ENCODE peak calls at places on chromosomes 11 and 22, in four cellular contexts. One of them, this sample, is unnamed.

GRCh38 chr22:32745251-32745995 is 56.1 kb upstream of the TIMP3 start:
- DNase-seq in GM12878: no peak
- DNase-seq in K562: no peak
- DNase-seq in H1: no peak
- DNase-seq in this sample: peak

GRCh38 chr11:37364246-37364839 is 766.3 kb upstream of the RAG2 start:
- DNase-seq in K562: no peak
- DNase-seq in GM12878: no peak
- DNase-seq in H1: no peak
- DNase-seq in this sample: no peak

GRCh38 chr11:134598368-134598767 is 186.3 kb upstream of the B3GAT1 start:
- DNase-seq in GM12878: no peak
- DNase-seq in K562: no peak
- DNase-seq in H1: peak
- DNase-seq in this sample: no peak

GRCh38 chr11:123654566-123655081 is at the start of gene SCN3B:
- DNase-seq in GM12878: no peak
- DNase-seq in H1: peak
- DNase-seq in K562: peak
- DNase-seq in this sample: no peak

GRCh38 chr11:77081381-77081851 is 14.6 kb downstream of the CAPN5 start:
- DNase-seq in H1: no peak
- DNase-seq in K562: no peak
- DNase-seq in GM12878: no peak
- DNase-seq in this sample: no peak

GRCh38 chr11:106326087-106326486 is 248.6 kb downstream of the AASDHPPT start:
- DNase-seq in K562: no peak
- DNase-seq in H1: no peak
- DNase-seq in GM12878: no peak
- DNase-seq in this sample: no peak

GRCh38 chr11:61827573-61828378 is at the start of gene FADS2:
- DNase-seq in H1: peak
- DNase-seq in K562: no peak
- DNase-seq in GM12878: peak
- DNase-seq in this sample: no peak

GRCh38 chr11:41201156-41201555 is 258.3 kb downstream of the LRRC4C start:
- DNase-seq in H1: peak
- DNase-seq in K562: peak
- DNase-seq in GM12878: no peak
- DNase-seq in this sample: no peak

GRCh38 chr11:107561688-107562087 is 3.8 kb downstream of the ALKBH8 start:
- DNase-seq in K562: peak
- DNase-seq in H1: no peak
- DNase-seq in GM12878: no peak
- DNase-seq in this sample: no peak

GRCh38 chr11:64120951-64121569 is 44.9 kb downstream of the MACROD1 start:
- DNase-seq in GM12878: no peak
- DNase-seq in K562: no peak
- DNase-seq in H1: no peak
- DNase-seq in this sample: no peak

GRCh38 chr11:104036603-104037394 is at the start of gene DDI1:
- DNase-seq in H1: no peak
- DNase-seq in GM12878: no peak
- DNase-seq in K562: no peak
- DNase-seq in this sample: no peak

GRCh38 chr11:116927163-116927772 is 89.8 kb upstream of the APOA1 start:
- DNase-seq in GM12878: no peak
- DNase-seq in K562: peak
- DNase-seq in H1: no peak
- DNase-seq in this sample: no peak

GRCh38 chr11:79229047-79229446 is 211.8 kb downstream of the TENM4 start:
- DNase-seq in GM12878: no peak
- DNase-seq in K562: no peak
- DNase-seq in H1: no peak
- DNase-seq in this sample: no peak

GRCh38 chr11:68657021-68657780 is 27.1 kb upstream of the GAL start:
- DNase-seq in H1: no peak
- DNase-seq in GM12878: no peak
- DNase-seq in K562: no peak
- DNase-seq in this sample: no peak

GRCh38 chr11:11366793-11367192 is 13.7 kb upstream of the CSNK2A3 start:
- DNase-seq in H1: no peak
- DNase-seq in GM12878: no peak
- DNase-seq in K562: no peak
- DNase-seq in this sample: no peak

GRCh38 chr11:19936461-19936860 is 223.8 kb downstream of the DBX1 start:
- DNase-seq in GM12878: no peak
- DNase-seq in K562: no peak
- DNase-seq in H1: no peak
- DNase-seq in this sample: no peak

DNA sequence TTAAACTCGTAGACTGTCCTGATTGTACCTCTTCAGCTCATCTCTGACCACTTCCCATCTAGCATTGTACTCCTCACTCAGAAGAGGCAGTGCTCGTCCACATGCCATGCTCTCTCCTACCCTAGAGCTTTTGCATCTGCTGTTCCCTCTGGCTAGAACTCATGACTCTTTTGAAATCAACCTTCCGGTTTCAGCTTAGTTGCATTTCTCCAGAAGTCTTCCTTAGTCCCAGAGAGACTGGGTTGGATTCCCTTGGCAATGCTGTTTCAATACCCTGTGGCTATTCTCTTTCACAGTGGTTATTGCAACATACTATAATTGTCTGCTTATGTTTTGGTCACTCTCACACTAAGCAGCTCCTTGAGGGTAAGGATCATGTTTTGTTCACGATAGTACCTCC is 14.3 kb downstream of the SEPTIN3 start:
- DNase-seq in K562: no peak
- DNase-seq in H1: no peak
- DNase-seq in GM12878: no peak
- DNase-seq in this sample: no peak
- TF ChIP-seq YY1 in K562: no peak
- TF ChIP-seq YY1 in H1: no peak
- TF ChIP-seq YY1 in GM12878: no peak
- TF ChIP-seq YY1 in this sample: no peak

GRCh38 chr22:23431337-23432072 is 148.6 kb downstream of the IGLL1 start:
- DNase-seq in GM12878: no peak
- DNase-seq in H1: no peak
- DNase-seq in K562: peak
- DNase-seq in this sample: no peak
- TF ChIP-seq EGR1 in GM12878: no peak
- TF ChIP-seq EGR1 in H1: no peak
- TF ChIP-seq EGR1 in K562: no peak
- TF ChIP-seq EGR1 in this sample: no peak

DNA sequence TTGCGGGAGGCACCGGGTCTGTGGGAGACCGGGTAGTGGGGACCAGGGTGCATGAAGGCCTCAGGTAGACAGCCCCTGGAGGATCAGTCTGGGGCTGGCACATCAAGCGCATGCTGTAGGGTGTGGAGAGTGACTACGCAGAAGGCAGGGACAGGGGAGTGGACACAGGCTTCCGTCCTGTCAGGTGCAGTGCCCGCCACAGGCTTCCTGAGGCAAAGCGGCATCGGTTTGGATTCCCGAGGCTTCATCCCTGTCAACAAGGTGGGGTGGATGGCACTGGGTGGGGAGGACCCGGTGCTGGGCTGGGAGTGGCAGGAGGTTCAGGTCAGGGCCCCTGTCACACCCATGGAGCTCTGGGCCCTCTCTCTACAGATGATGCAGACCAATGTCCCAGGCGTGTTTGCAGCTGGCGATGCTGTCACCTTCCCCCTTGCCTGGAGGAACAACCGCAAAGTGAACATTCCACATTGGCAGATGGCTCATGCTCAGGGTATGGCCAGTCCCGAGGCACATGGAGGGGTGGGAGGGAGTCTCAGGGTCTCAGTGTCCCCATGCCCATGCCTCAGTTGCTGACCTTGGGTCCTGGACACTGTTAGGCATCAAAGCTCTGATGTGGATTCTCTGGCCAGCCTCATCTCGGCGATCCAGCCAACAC is 4.5 kb upstream of the LZTR1 start:
- DNase-seq in H1: no peak
- DNase-seq in K562: no peak
- DNase-seq in GM12878: no peak
- DNase-seq in this sample: no peak
- TF ChIP-seq YY1 in H1: no peak
- TF ChIP-seq YY1 in K562: no peak
- TF ChIP-seq YY1 in GM12878: no peak
- TF ChIP-seq YY1 in this sample: no peak

GRCh38 chr22:37790234-37790633 is 17.5 kb upstream of the GCAT start:
- DNase-seq in H1: no peak
- DNase-seq in GM12878: no peak
- DNase-seq in K562: no peak
- DNase-seq in this sample: no peak

GRCh38 chr22:37782340-37783168 is 25.2 kb upstream of the GCAT start:
- DNase-seq in H1: no peak
- DNase-seq in K562: peak
- DNase-seq in GM12878: no peak
- DNase-seq in this sample: peak

GRCh38 chr22:37781434-37782059 is 26.2 kb upstream of the GCAT start:
- DNase-seq in GM12878: no peak
- DNase-seq in K562: no peak
- DNase-seq in H1: no peak
- DNase-seq in this sample: no peak

GRCh38 chr22:37784829-37785495 is 22.8 kb upstream of the GCAT start:
- DNase-seq in GM12878: no peak
- DNase-seq in H1: no peak
- DNase-seq in K562: no peak
- DNase-seq in this sample: peak
- TF ChIP-seq EGR1 in GM12878: no peak
- TF ChIP-seq EGR1 in H1: no peak
- TF ChIP-seq EGR1 in K562: no peak
- TF ChIP-seq EGR1 in this sample: no peak

GRCh38 chr11:120522021-120522420 is 10.5 kb downstream of the GRIK4 start:
- DNase-seq in H1: no peak
- DNase-seq in K562: no peak
- DNase-seq in GM12878: no peak
- DNase-seq in this sample: no peak
- TF ChIP-seq YY1 in H1: no peak
- TF ChIP-seq YY1 in K562: no peak
- TF ChIP-seq YY1 in GM12878: no peak
- TF ChIP-seq YY1 in this sample: no peak

DNA sequence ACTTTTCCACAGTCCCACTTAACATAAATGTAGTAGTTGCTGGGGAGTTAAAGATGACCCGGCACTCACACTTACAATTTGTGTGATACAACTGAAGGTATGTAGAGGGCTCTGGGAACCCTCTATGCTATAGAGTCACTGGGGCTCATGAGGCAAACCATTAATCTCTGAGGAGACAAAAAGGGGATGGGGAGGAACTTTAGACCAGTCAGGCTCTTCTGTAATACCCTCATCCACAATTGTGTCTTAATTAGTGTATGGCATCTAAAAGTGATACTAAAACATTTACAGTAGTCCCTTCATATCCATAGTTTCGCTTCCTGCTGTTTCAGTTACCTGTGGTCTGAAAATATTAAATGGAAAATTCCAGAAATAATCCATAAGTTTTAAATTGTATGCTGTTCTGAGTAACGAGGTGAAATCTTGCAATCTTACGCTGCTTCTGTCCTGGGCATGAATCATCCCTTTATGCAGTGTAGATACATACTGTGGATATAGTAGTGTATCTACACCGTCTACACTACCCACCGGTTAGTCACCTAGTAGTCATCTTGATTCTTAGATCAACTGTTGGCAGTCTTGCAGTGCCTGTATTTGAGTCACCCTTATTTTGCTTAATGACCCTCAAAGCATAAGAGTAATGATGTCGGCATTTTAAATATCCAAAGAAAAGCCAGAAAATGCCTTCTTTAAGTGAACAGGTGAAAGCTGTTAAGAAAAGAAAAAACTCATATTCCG is 12.2 kb downstream of the CBL start:
- DNase-seq in H1: no peak
- DNase-seq in GM12878: no peak
- DNase-seq in K562: peak
- DNase-seq in this sample: peak
- TF ChIP-seq EGR1 in H1: no peak
- TF ChIP-seq EGR1 in GM12878: no peak
- TF ChIP-seq EGR1 in K562: no peak
- TF ChIP-seq EGR1 in this sample: no peak

This sample was measured in HCT116.